ENCODE peak calls at places on chromosome 1, in eight cellular contexts. One of them, this sample, is unnamed.

GRCh38 chr1:40592107-40592773 is 60.8 kb downstream of the ZNF684 start:
- DNase-seq in lower leg skin: peak; percentile 48
- DNase-seq in GM12865: peak; percentile 21
- DNase-seq in BJ: no peak
- DNase-seq in RWPE1: peak; percentile 34
- DNase-seq in DND-41: peak; percentile 24
- DNase-seq in MM.1S: peak; percentile 68
- DNase-seq in CD4-positive, alpha-beta T cell: no peak
- DNase-seq in this sample: peak; percentile 95

GRCh38 chr1:198694542-198694941 is 55.7 kb downstream of the PTPRC start:
- DNase-seq in MM.1S: no peak
- DNase-seq in BJ: no peak
- DNase-seq in GM12865: no peak
- DNase-seq in RWPE1: no peak
- DNase-seq in DND-41: no peak
- DNase-seq in CD4-positive, alpha-beta T cell: no peak
- DNase-seq in lower leg skin: no peak
- DNase-seq in this sample: no peak

GRCh38 chr1:214363386-214363785 is 82.4 kb downstream of the SMYD2 start:
- DNase-seq in DND-41: no peak
- DNase-seq in MM.1S: no peak
- DNase-seq in lower leg skin: no peak
- DNase-seq in CD4-positive, alpha-beta T cell: no peak
- DNase-seq in GM12865: no peak
- DNase-seq in BJ: no peak
- DNase-seq in RWPE1: no peak
- DNase-seq in this sample: no peak

GRCh38 chr1:218878369-218878768 is 295.3 kb upstream of the LYPLAL1 start:
- DNase-seq in DND-41: no peak
- DNase-seq in RWPE1: no peak
- DNase-seq in lower leg skin: no peak
- DNase-seq in BJ: no peak
- DNase-seq in CD4-positive, alpha-beta T cell: no peak
- DNase-seq in GM12865: no peak
- DNase-seq in MM.1S: no peak
- DNase-seq in this sample: no peak

GRCh38 chr1:112956503-112957132 is 622 bp upstream of the SLC16A1 start:
- DNase-seq in GM12865: peak; percentile 59
- DNase-seq in lower leg skin: peak; percentile 39
- DNase-seq in DND-41: peak; percentile 54
- DNase-seq in BJ: no peak
- DNase-seq in RWPE1: no peak
- DNase-seq in CD4-positive, alpha-beta T cell: peak; percentile 32
- DNase-seq in MM.1S: peak; percentile 14
- DNase-seq in this sample: no peak

GRCh38 chr1:179143332-179143731 is 61.5 kb downstream of the TOR3A start:
- DNase-seq in MM.1S: no peak
- DNase-seq in lower leg skin: no peak
- DNase-seq in CD4-positive, alpha-beta T cell: no peak
- DNase-seq in DND-41: no peak
- DNase-seq in GM12865: no peak
- DNase-seq in RWPE1: peak; percentile 59
- DNase-seq in BJ: peak; percentile 90
- DNase-seq in this sample: no peak

GRCh38 chr1:79745928-79746327 is 739.4 kb upstream of the ADGRL4 start:
- DNase-seq in GM12865: no peak
- DNase-seq in RWPE1: no peak
- DNase-seq in lower leg skin: no peak
- DNase-seq in CD4-positive, alpha-beta T cell: no peak
- DNase-seq in MM.1S: no peak
- DNase-seq in DND-41: no peak
- DNase-seq in BJ: no peak
- DNase-seq in this sample: peak; percentile 73

GRCh38 chr1:184866582-184866981 is 107.7 kb downstream of the NIBAN1 start:
- DNase-seq in RWPE1: no peak
- DNase-seq in BJ: no peak
- DNase-seq in lower leg skin: no peak
- DNase-seq in DND-41: no peak
- DNase-seq in GM12865: no peak
- DNase-seq in CD4-positive, alpha-beta T cell: no peak
- DNase-seq in MM.1S: no peak
- DNase-seq in this sample: no peak

GRCh38 chr1:218171302-218171893 is 113.7 kb upstream of the RRP15 start:
- DNase-seq in BJ: no peak
- DNase-seq in GM12865: peak; percentile 28
- DNase-seq in lower leg skin: no peak
- DNase-seq in MM.1S: peak; percentile 69
- DNase-seq in DND-41: no peak
- DNase-seq in CD4-positive, alpha-beta T cell: no peak
- DNase-seq in RWPE1: peak; percentile 19
- DNase-seq in this sample: no peak

DNA sequence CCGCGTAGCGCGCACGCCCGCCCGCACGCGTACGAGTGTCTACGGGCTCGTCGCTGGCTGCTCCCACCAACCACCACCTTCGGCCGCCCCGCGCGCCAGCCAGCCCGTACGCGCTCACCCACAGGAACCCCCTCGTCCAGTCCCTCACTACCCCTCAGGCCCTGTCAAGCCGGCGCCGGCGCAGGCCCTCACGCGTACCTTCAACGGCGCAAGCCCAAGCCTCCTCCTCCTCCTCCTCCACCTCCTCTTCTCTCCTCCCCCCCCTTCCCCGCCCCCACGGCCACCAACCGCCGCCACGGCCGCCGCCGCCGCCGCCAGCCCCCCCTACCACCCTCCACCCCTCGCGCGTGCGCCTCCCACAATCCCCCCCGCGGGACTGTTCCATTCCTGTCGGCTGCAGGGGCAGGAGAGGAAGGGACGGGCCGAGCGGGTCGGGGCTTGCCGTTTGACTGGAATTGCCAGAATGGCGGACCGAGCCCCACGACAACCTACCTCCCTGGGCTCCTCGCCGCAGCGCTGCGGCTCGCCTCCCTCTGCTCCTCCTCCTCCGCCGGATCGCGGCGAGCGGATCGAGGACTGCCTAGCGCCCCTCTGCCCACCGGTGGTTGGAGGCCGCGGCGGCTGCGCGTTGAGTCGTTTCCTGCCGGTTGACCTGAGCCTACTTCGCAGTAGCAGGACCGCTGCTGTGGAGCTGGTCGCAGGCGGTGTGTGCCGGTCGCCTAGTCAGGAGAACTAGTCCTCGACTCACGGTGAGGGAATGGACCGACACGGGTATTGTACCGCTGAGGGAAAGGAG is at the start of gene ASH1L:
- DNase-seq in lower leg skin: peak; percentile 89
- DNase-seq in GM12865: peak; percentile 97
- DNase-seq in MM.1S: peak; percentile 98
- DNase-seq in DND-41: peak; percentile 94
- DNase-seq in CD4-positive, alpha-beta T cell: peak; percentile 89
- DNase-seq in BJ: peak; percentile 30
- DNase-seq in RWPE1: peak; percentile 94
- DNase-seq in this sample: peak; percentile 76
- TF ChIP-seq CTCF in lower leg skin: no peak
- TF ChIP-seq CTCF in GM12865: no peak
- TF ChIP-seq CTCF in MM.1S: no peak
- TF ChIP-seq CTCF in DND-41: peak; percentile 11
- TF ChIP-seq CTCF in CD4-positive, alpha-beta T cell: no peak
- TF ChIP-seq CTCF in BJ: no peak
- TF ChIP-seq CTCF in RWPE1: no peak
- TF ChIP-seq CTCF in this sample: no peak

GRCh38 chr1:225735252-225736149 is 42.1 kb upstream of the SRP9 start:
- DNase-seq in CD4-positive, alpha-beta T cell: no peak
- DNase-seq in MM.1S: no peak
- DNase-seq in RWPE1: peak; percentile 97
- DNase-seq in GM12865: no peak
- DNase-seq in DND-41: no peak
- DNase-seq in lower leg skin: peak; percentile 81
- DNase-seq in BJ: peak; percentile 89
- DNase-seq in this sample: no peak
- TF ChIP-seq CTCF in CD4-positive, alpha-beta T cell: no peak
- TF ChIP-seq CTCF in MM.1S: no peak
- TF ChIP-seq CTCF in RWPE1: no peak
- TF ChIP-seq CTCF in GM12865: no peak
- TF ChIP-seq CTCF in DND-41: no peak
- TF ChIP-seq CTCF in lower leg skin: no peak
- TF ChIP-seq CTCF in BJ: no peak
- TF ChIP-seq CTCF in this sample: no peak

DNA sequence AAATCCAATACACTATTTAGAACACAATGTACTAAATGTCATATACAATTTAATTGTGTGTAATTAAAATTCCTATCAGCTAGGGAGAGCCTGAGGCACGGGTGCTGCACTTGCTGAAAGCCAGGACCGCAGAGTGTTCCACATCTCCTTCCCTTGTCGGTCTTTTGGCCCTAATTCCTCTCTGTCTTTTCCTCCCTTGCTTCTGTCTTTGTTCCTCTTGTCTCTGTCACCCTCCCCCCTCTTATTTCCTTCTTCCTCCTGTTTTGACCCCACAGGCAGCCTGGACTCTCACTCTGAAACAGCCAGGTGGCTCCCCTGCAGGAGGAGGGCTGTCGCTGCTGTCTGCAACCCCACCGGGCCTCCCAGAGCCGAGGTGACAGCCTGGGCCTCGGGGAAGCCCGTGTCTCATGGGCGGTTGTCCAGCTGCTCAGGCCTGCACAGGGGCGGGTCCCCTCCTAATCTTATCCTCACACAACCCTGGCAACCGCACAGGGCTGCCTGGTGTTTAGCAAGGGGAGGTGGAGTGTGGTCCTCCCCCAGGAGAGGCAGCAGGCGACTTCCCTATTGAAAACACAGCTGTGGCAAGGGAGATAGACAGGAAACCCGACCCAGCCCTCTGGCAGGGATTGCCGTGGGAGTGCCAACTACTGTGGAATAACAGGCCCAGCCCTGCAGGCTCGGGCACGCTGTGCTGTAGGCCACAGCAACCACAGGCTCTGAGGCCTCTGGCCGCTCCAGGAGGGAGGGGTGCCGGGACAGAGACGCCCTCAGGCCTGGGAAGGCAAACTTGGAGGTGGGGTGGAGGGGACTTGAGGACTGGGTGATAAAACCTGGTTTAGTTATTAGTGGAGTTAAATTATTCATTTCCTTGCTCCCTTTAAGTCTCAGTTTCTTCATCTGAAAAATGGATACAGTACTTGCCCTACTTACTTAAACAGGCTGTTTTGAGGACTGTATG is 68.8 kb upstream of the WDR26 start:
- DNase-seq in RWPE1: peak; percentile 96
- DNase-seq in DND-41: peak; percentile 79
- DNase-seq in MM.1S: peak; percentile 90
- DNase-seq in GM12865: peak; percentile 87
- DNase-seq in lower leg skin: peak; percentile 93
- DNase-seq in BJ: peak; percentile 66
- DNase-seq in CD4-positive, alpha-beta T cell: no peak
- DNase-seq in this sample: peak; percentile 95
- TF ChIP-seq CTCF in RWPE1: no peak
- TF ChIP-seq CTCF in DND-41: peak; percentile 56
- TF ChIP-seq CTCF in MM.1S: peak; percentile 64
- TF ChIP-seq CTCF in GM12865: peak; percentile 38
- TF ChIP-seq CTCF in lower leg skin: no peak
- TF ChIP-seq CTCF in BJ: peak; percentile 26
- TF ChIP-seq CTCF in CD4-positive, alpha-beta T cell: no peak
- TF ChIP-seq CTCF in this sample: no peak

DNA sequence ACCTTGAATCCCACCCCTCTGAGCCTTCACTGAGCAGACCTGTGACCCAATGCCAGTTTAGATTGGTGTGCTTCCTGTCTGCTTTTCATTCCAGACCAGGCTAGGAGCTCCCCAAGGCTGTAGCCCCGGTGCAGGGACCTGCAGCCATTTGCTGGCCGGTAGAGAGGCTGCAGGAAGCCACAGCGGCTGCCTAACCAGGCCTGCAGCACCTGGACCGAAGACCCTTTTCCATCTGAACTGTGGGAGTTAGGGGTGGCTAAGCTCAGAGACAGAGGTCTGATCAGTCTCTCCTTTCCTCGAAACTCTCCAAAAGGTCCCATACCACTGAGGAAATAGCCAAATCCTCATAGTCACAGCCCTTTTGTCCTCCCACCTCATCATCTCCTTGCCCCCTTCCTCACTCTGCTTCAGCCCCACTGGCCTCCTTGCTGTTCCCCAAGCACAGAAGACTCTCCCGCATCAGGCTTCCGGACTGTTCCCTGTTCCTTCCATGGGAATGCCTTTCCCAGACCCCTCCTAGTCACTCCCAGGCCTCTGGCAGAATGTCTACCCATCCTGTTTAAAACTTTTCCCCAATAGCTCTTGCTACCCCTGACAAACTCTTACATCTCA is 674 bp upstream of the TTC4 start:
- DNase-seq in CD4-positive, alpha-beta T cell: no peak
- DNase-seq in lower leg skin: no peak
- DNase-seq in RWPE1: no peak
- DNase-seq in DND-41: no peak
- DNase-seq in GM12865: no peak
- DNase-seq in BJ: no peak
- DNase-seq in MM.1S: no peak
- DNase-seq in this sample: no peak
- TF ChIP-seq CTCF in CD4-positive, alpha-beta T cell: no peak
- TF ChIP-seq CTCF in lower leg skin: no peak
- TF ChIP-seq CTCF in RWPE1: no peak
- TF ChIP-seq CTCF in DND-41: no peak
- TF ChIP-seq CTCF in GM12865: no peak
- TF ChIP-seq CTCF in BJ: no peak
- TF ChIP-seq CTCF in MM.1S: no peak
- TF ChIP-seq CTCF in this sample: no peak

DNA sequence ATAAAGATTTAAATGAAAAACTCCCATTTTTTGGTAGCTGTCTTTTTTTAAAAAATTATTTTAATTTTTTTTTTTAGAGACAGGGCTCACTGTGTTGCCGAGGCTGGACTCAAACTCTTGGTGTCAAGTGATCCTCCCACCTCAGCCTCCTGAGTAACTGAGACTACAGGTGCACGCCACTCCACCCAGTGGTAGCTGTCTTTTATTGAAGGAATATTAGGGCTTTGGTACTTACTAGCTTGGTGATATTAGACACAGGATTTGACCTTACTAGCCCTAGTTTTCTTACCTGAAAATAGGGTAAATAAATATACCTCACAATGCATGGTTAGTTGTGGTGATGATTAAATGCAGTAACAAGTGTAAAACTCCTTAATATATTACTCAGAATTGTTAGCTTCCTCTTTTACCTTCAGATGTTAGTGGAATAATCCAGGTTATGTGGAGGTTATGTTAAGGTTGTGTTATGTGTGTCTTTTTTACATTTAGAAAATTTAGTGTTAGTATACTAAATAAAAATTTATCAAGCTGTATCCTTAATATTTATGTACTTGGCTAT is 66.8 kb downstream of the PHACTR4 start:
- DNase-seq in GM12865: no peak
- DNase-seq in MM.1S: no peak
- DNase-seq in BJ: no peak
- DNase-seq in lower leg skin: no peak
- DNase-seq in CD4-positive, alpha-beta T cell: no peak
- DNase-seq in DND-41: no peak
- DNase-seq in RWPE1: no peak
- DNase-seq in this sample: no peak
- TF ChIP-seq CTCF in GM12865: no peak
- TF ChIP-seq CTCF in MM.1S: no peak
- TF ChIP-seq CTCF in BJ: no peak
- TF ChIP-seq CTCF in lower leg skin: no peak
- TF ChIP-seq CTCF in CD4-positive, alpha-beta T cell: no peak
- TF ChIP-seq CTCF in DND-41: peak; percentile 18
- TF ChIP-seq CTCF in RWPE1: no peak
- TF ChIP-seq CTCF in this sample: no peak

GRCh38 chr1:164771001-164771550 is 212.1 kb downstream of the PBX1 start:
- DNase-seq in BJ: no peak
- DNase-seq in DND-41: no peak
- DNase-seq in GM12865: no peak
- DNase-seq in lower leg skin: peak; percentile 13
- DNase-seq in RWPE1: no peak
- DNase-seq in CD4-positive, alpha-beta T cell: no peak
- DNase-seq in MM.1S: no peak
- DNase-seq in this sample: no peak
- TF ChIP-seq CTCF in BJ: no peak
- TF ChIP-seq CTCF in DND-41: no peak
- TF ChIP-seq CTCF in GM12865: no peak
- TF ChIP-seq CTCF in lower leg skin: no peak
- TF ChIP-seq CTCF in RWPE1: no peak
- TF ChIP-seq CTCF in CD4-positive, alpha-beta T cell: no peak
- TF ChIP-seq CTCF in MM.1S: no peak
- TF ChIP-seq CTCF in this sample: no peak